ENCODE peak calls at places on chromosome 2, in ten cellular contexts. One of them, this sample, is unnamed.

GRCh38 chr2:133846476-133846875 is 278.2 kb upstream of the NCKAP5 start:
- DNase-seq in HepG2: no peak
- DNase-seq in PC-3: no peak
- DNase-seq in SJSA1: no peak
- DNase-seq in heart right ventricle: no peak
- DNase-seq in neuronal stem cell: no peak
- DNase-seq in RWPE1: no peak
- DNase-seq in endodermal cell: no peak
- DNase-seq in sigmoid colon: no peak
- DNase-seq in heart left ventricle: no peak
- DNase-seq in this sample: no peak

GRCh38 chr2:25483584-25484266 is 142.0 kb upstream of the DNMT3A start:
- DNase-seq in sigmoid colon: no peak
- DNase-seq in endodermal cell: no peak
- DNase-seq in heart right ventricle: no peak
- DNase-seq in PC-3: no peak
- DNase-seq in HepG2: no peak
- DNase-seq in heart left ventricle: no peak
- DNase-seq in RWPE1: no peak
- DNase-seq in SJSA1: no peak
- DNase-seq in neuronal stem cell: no peak
- DNase-seq in this sample: no peak

GRCh38 chr2:101622633-101623521 is 74.6 kb upstream of the MAP4K4 start:
- DNase-seq in heart right ventricle: no peak
- DNase-seq in endodermal cell: peak; percentile 46
- DNase-seq in HepG2: no peak
- DNase-seq in RWPE1: no peak
- DNase-seq in sigmoid colon: no peak
- DNase-seq in neuronal stem cell: no peak
- DNase-seq in heart left ventricle: no peak
- DNase-seq in SJSA1: no peak
- DNase-seq in PC-3: no peak
- DNase-seq in this sample: no peak

GRCh38 chr2:179171371-179171770 is 93.3 kb downstream of the SESTD1 start:
- DNase-seq in RWPE1: no peak
- DNase-seq in PC-3: no peak
- DNase-seq in SJSA1: no peak
- DNase-seq in endodermal cell: no peak
- DNase-seq in heart right ventricle: no peak
- DNase-seq in sigmoid colon: no peak
- DNase-seq in heart left ventricle: no peak
- DNase-seq in neuronal stem cell: no peak
- DNase-seq in HepG2: no peak
- DNase-seq in this sample: no peak

GRCh38 chr2:25306767-25307368 is 34.9 kb downstream of the DNMT3A start:
- DNase-seq in heart left ventricle: peak; percentile 73
- DNase-seq in heart right ventricle: no peak
- DNase-seq in PC-3: no peak
- DNase-seq in SJSA1: no peak
- DNase-seq in RWPE1: peak; percentile 13
- DNase-seq in sigmoid colon: no peak
- DNase-seq in neuronal stem cell: no peak
- DNase-seq in endodermal cell: no peak
- DNase-seq in HepG2: no peak
- DNase-seq in this sample: peak; percentile 87

GRCh38 chr2:2838548-2838845 is 507.4 kb upstream of the MYT1L start:
- DNase-seq in HepG2: no peak
- DNase-seq in neuronal stem cell: no peak
- DNase-seq in PC-3: no peak
- DNase-seq in sigmoid colon: no peak
- DNase-seq in heart right ventricle: no peak
- DNase-seq in endodermal cell: no peak
- DNase-seq in SJSA1: no peak
- DNase-seq in heart left ventricle: no peak
- DNase-seq in RWPE1: no peak
- DNase-seq in this sample: no peak

GRCh38 chr2:37527362-37527761 is 144.1 kb downstream of the CDC42EP3 start:
- DNase-seq in heart left ventricle: no peak
- DNase-seq in HepG2: no peak
- DNase-seq in RWPE1: no peak
- DNase-seq in heart right ventricle: no peak
- DNase-seq in SJSA1: no peak
- DNase-seq in endodermal cell: no peak
- DNase-seq in PC-3: no peak
- DNase-seq in neuronal stem cell: no peak
- DNase-seq in sigmoid colon: no peak
- DNase-seq in this sample: no peak

GRCh38 chr2:126949775-126950174 is 51.1 kb downstream of the TEX51 start:
- DNase-seq in SJSA1: no peak
- DNase-seq in PC-3: no peak
- DNase-seq in RWPE1: no peak
- DNase-seq in HepG2: no peak
- DNase-seq in neuronal stem cell: no peak
- DNase-seq in endodermal cell: no peak
- DNase-seq in sigmoid colon: no peak
- DNase-seq in heart right ventricle: no peak
- DNase-seq in heart left ventricle: no peak
- DNase-seq in this sample: no peak

GRCh38 chr2:105870062-105870461 is 125.3 kb downstream of the NCK2 start:
- DNase-seq in neuronal stem cell: no peak
- DNase-seq in heart right ventricle: no peak
- DNase-seq in RWPE1: no peak
- DNase-seq in HepG2: no peak
- DNase-seq in heart left ventricle: no peak
- DNase-seq in endodermal cell: no peak
- DNase-seq in PC-3: no peak
- DNase-seq in sigmoid colon: no peak
- DNase-seq in SJSA1: no peak
- DNase-seq in this sample: no peak

GRCh38 chr2:38734299-38735058 is 16.7 kb downstream of the SRSF7 start:
- DNase-seq in SJSA1: no peak
- DNase-seq in heart left ventricle: no peak
- DNase-seq in RWPE1: no peak
- DNase-seq in PC-3: no peak
- DNase-seq in endodermal cell: no peak
- DNase-seq in heart right ventricle: no peak
- DNase-seq in neuronal stem cell: no peak
- DNase-seq in HepG2: no peak
- DNase-seq in sigmoid colon: no peak
- DNase-seq in this sample: no peak

GRCh38 chr2:176613358-176614032 is 344.3 kb downstream of the MTX2 start:
- DNase-seq in endodermal cell: no peak
- DNase-seq in neuronal stem cell: no peak
- DNase-seq in RWPE1: no peak
- DNase-seq in heart left ventricle: no peak
- DNase-seq in PC-3: peak; percentile 69
- DNase-seq in SJSA1: no peak
- DNase-seq in HepG2: no peak
- DNase-seq in heart right ventricle: no peak
- DNase-seq in sigmoid colon: no peak
- DNase-seq in this sample: no peak

GRCh38 chr2:217647925-217648324 is 354.9 kb downstream of the TNS1 start:
- DNase-seq in sigmoid colon: no peak
- DNase-seq in PC-3: no peak
- DNase-seq in HepG2: peak; percentile 22
- DNase-seq in heart left ventricle: no peak
- DNase-seq in SJSA1: no peak
- DNase-seq in neuronal stem cell: no peak
- DNase-seq in endodermal cell: no peak
- DNase-seq in RWPE1: no peak
- DNase-seq in heart right ventricle: no peak
- DNase-seq in this sample: no peak

GRCh38 chr2:217086038-217086522 is 226.2 kb upstream of the TNP1 start:
- DNase-seq in PC-3: peak; percentile 21
- DNase-seq in sigmoid colon: no peak
- DNase-seq in RWPE1: no peak
- DNase-seq in heart right ventricle: no peak
- DNase-seq in neuronal stem cell: no peak
- DNase-seq in heart left ventricle: peak; percentile 35
- DNase-seq in HepG2: no peak
- DNase-seq in endodermal cell: peak; percentile 35
- DNase-seq in SJSA1: peak; percentile 76
- DNase-seq in this sample: peak; percentile 21

DNA sequence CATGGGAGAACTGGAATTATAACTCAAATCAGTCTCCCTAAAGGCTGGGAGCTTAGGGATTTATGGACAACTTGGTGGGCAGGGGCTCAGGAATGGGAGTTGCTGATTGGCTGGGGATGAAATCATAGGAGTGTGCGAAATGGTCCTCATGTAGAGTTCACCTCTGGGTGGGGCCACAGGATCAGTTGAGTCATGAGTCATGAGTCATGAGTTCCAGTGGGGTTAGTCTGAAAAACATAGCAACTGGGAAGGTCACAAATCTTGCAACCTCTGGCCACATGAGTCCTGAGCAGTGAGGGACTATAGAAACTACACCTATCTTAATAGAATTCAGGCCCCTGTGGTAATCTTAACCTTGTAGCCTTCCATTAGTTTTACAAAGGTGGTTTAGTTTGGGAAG is 383.3 kb downstream of the RBM43 start:
- DNase-seq in endodermal cell: no peak
- DNase-seq in neuronal stem cell: no peak
- DNase-seq in HepG2: peak; percentile 13
- DNase-seq in heart left ventricle: no peak
- DNase-seq in RWPE1: peak; percentile 49
- DNase-seq in heart right ventricle: no peak
- DNase-seq in sigmoid colon: no peak
- DNase-seq in SJSA1: no peak
- DNase-seq in PC-3: peak; percentile 49
- DNase-seq in this sample: no peak
- H3K27ac ChIP-seq in endodermal cell: no peak overlapping the region
- H3K27ac ChIP-seq in neuronal stem cell: no peak overlapping the region
- H3K27ac ChIP-seq in HepG2: no peak overlapping the region
- H3K27ac ChIP-seq in heart left ventricle: no peak overlapping the region
- H3K27ac ChIP-seq in RWPE1: peak overlapping the region; percentile 27
- H3K27ac ChIP-seq in heart right ventricle: no peak overlapping the region
- H3K27ac ChIP-seq in sigmoid colon: no peak overlapping the region
- H3K27ac ChIP-seq in SJSA1: no peak overlapping the region
- H3K27ac ChIP-seq in PC-3: no peak overlapping the region
- H3K27ac ChIP-seq in this sample: no peak overlapping the region

GRCh38 chr2:218895758-218896500 is 15.3 kb downstream of the WNT10A start:
- DNase-seq in heart left ventricle: no peak
- DNase-seq in SJSA1: no peak
- DNase-seq in RWPE1: peak; percentile 34
- DNase-seq in sigmoid colon: no peak
- DNase-seq in endodermal cell: peak; percentile 65
- DNase-seq in PC-3: peak; percentile 39
- DNase-seq in neuronal stem cell: no peak
- DNase-seq in HepG2: no peak
- DNase-seq in heart right ventricle: no peak
- DNase-seq in this sample: no peak

GRCh38 chr2:218898109-218898878 is 17.6 kb downstream of the WNT10A start:
- DNase-seq in HepG2: peak; percentile 33
- DNase-seq in RWPE1: peak; percentile 65
- DNase-seq in sigmoid colon: peak; percentile 79
- DNase-seq in heart right ventricle: peak; percentile 80
- DNase-seq in SJSA1: peak; percentile 43
- DNase-seq in PC-3: peak; percentile 64
- DNase-seq in neuronal stem cell: peak; percentile 67
- DNase-seq in heart left ventricle: peak; percentile 65
- DNase-seq in endodermal cell: peak; percentile 96
- DNase-seq in this sample: peak; percentile 40

GRCh38 chr2:218899147-218899546 is 18.5 kb downstream of the WNT10A start:
- DNase-seq in RWPE1: no peak
- DNase-seq in PC-3: no peak
- DNase-seq in heart right ventricle: no peak
- DNase-seq in SJSA1: no peak
- DNase-seq in sigmoid colon: no peak
- DNase-seq in endodermal cell: no peak
- DNase-seq in heart left ventricle: no peak
- DNase-seq in HepG2: no peak
- DNase-seq in neuronal stem cell: no peak
- DNase-seq in this sample: no peak

GRCh38 chr2:218896501-218897393 is 16.1 kb downstream of the WNT10A start:
- DNase-seq in RWPE1: peak; percentile 77
- DNase-seq in PC-3: peak; percentile 69
- DNase-seq in HepG2: no peak
- DNase-seq in SJSA1: peak; percentile 32
- DNase-seq in neuronal stem cell: no peak
- DNase-seq in heart left ventricle: no peak
- DNase-seq in heart right ventricle: no peak
- DNase-seq in sigmoid colon: no peak
- DNase-seq in endodermal cell: peak; percentile 80
- DNase-seq in this sample: no peak

GRCh38 chr2:218897394-218898108 is 16.9 kb downstream of the WNT10A start:
- DNase-seq in PC-3: no peak
- DNase-seq in heart left ventricle: no peak
- DNase-seq in sigmoid colon: no peak
- DNase-seq in neuronal stem cell: no peak
- DNase-seq in heart right ventricle: no peak
- DNase-seq in endodermal cell: peak; percentile 70
- DNase-seq in HepG2: no peak
- DNase-seq in RWPE1: no peak
- DNase-seq in SJSA1: no peak
- DNase-seq in this sample: no peak
- H3K27ac ChIP-seq in PC-3: no peak overlapping the region
- H3K27ac ChIP-seq in heart left ventricle: no peak overlapping the region
- H3K27ac ChIP-seq in sigmoid colon: no peak overlapping the region
- H3K27ac ChIP-seq in neuronal stem cell: no peak overlapping the region
- H3K27ac ChIP-seq in heart right ventricle: no peak overlapping the region
- H3K27ac ChIP-seq in endodermal cell: no peak overlapping the region
- H3K27ac ChIP-seq in HepG2: no peak overlapping the region
- H3K27ac ChIP-seq in RWPE1: peak overlapping the region; percentile 84
- H3K27ac ChIP-seq in SJSA1: no peak overlapping the region
- H3K27ac ChIP-seq in this sample: no peak overlapping the region

DNA sequence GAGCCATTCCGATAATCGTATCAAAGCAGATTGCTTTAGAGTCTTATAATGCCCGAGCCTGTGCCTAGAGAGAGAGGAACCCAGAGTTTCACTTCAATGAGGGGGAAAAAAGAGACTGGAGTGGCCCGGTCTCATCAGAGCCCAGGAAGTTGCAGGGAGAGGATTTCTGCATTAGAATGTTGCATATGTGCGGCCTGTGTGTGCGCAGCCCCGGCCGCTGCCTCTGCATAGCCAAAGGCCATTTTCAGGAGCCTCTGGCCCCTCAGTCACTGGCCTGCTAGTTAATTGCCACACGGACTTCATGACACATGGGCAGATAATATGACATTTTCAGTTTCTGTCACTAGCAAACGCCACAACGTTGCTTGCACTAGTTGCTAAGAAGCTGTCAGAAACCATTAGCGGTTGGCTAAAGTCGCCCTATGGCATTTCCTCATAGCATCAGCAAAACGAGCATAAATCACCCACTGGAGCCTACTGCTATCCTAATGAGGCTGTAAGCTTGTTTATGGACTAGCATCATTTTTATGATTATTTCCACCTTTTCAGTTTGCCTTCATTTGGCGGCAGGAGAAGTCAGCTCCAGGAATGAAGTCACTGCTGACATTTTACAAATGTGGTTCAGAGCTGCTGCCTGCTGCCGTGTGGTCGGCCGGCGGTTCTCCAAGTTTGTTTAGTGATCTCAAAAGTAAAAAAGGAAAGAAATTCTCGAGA is 73.6 kb downstream of the MEIS1 start:
- DNase-seq in neuronal stem cell: no peak
- DNase-seq in SJSA1: peak; percentile 29
- DNase-seq in RWPE1: no peak
- DNase-seq in HepG2: no peak
- DNase-seq in sigmoid colon: no peak
- DNase-seq in heart left ventricle: no peak
- DNase-seq in endodermal cell: peak; percentile 55
- DNase-seq in heart right ventricle: no peak
- DNase-seq in PC-3: no peak
- DNase-seq in this sample: no peak
- H3K27ac ChIP-seq in neuronal stem cell: no peak overlapping the region
- H3K27ac ChIP-seq in SJSA1: peak overlapping the region; percentile 50
- H3K27ac ChIP-seq in RWPE1: peak overlapping the region; percentile 15
- H3K27ac ChIP-seq in HepG2: no peak overlapping the region
- H3K27ac ChIP-seq in sigmoid colon: peak overlapping the region; percentile 64
- H3K27ac ChIP-seq in heart left ventricle: peak overlapping the region; percentile 17
- H3K27ac ChIP-seq in endodermal cell: peak overlapping the region; percentile 65
- H3K27ac ChIP-seq in heart right ventricle: peak overlapping the region; percentile 66
- H3K27ac ChIP-seq in PC-3: no peak overlapping the region
- H3K27ac ChIP-seq in this sample: no peak overlapping the region

GRCh38 chr2:237594514-237594871 is 4.0 kb upstream of the RAB17 start:
- DNase-seq in HepG2: peak; percentile 85
- DNase-seq in SJSA1: no peak
- DNase-seq in endodermal cell: no peak
- DNase-seq in heart left ventricle: no peak
- DNase-seq in sigmoid colon: no peak
- DNase-seq in RWPE1: no peak
- DNase-seq in heart right ventricle: no peak
- DNase-seq in neuronal stem cell: no peak
- DNase-seq in PC-3: no peak
- DNase-seq in this sample: no peak
- H3K27ac ChIP-seq in HepG2: peak overlapping the region; percentile 72
- H3K27ac ChIP-seq in SJSA1: no peak overlapping the region
- H3K27ac ChIP-seq in endodermal cell: peak overlapping the region; percentile 82
- H3K27ac ChIP-seq in heart left ventricle: peak overlapping the region; percentile 64
- H3K27ac ChIP-seq in sigmoid colon: peak overlapping the region; percentile 82
- H3K27ac ChIP-seq in RWPE1: no peak overlapping the region
- H3K27ac ChIP-seq in heart right ventricle: peak overlapping the region; percentile 67
- H3K27ac ChIP-seq in neuronal stem cell: no peak overlapping the region
- H3K27ac ChIP-seq in PC-3: no peak overlapping the region
- H3K27ac ChIP-seq in this sample: no peak overlapping the region